ENCODE peak calls at places on chromosomes 11 and 22, in seven cellular contexts. S is transverse colon, N is uterus, D is HepG2, Z is body of pancreas, M is heart left ventricle, I is upper lobe of left lung. E is an unnamed sample. For H3K36me3, the result is how much of the 10 kb centered on the place peaks cover.

GRCh38 chr22:48057116-48057835 is 1294.8 kb downstream of the TBC1D22A start:
- DNase-seq in S (no peak), N (no peak), D (no peak), Z (no peak), M (no peak), I (no peak), E (no peak)

GRCh38 chr11:45879803-45880685 is 5.4 kb upstream of the MAPK8IP1 start:
- DNase-seq in S (no peak), N (peak), D (no peak), Z (no peak), M (no peak), I (no peak), E (no peak)

GRCh38 chr22:19643448-19644313 is 70.6 kb upstream of the SEPTIN5 start:
- DNase-seq in S (no peak), N (no peak), D (no peak), Z (no peak), M (no peak), I (no peak), E (no peak)

GRCh38 chr22:36027960-36028645 is 521 bp downstream of the RBFOX2 start:
- DNase-seq in S (peak), N (peak), D (no peak), Z (peak), M (no peak), I (no peak), E (peak)

GRCh38 chr11:91846002-91846401 is 378.6 kb upstream of the FAT3 start:
- DNase-seq in S (no peak), N (no peak), D (no peak), Z (no peak), M (no peak), I (no peak), E (no peak)

GRCh38 chr22:37260939-37261338 is 16.9 kb upstream of the RAC2 start:
- DNase-seq in S (peak), N (no peak), D (peak), Z (peak), M (peak), I (peak), E (no peak)

GRCh38 chr11:46248270-46249102 is 29.0 kb upstream of the CREB3L1 start:
- DNase-seq in S (no peak), N (no peak), D (peak), Z (no peak), M (no peak), I (no peak), E (no peak)

GRCh38 chr11:127493330-127493729 is 492.8 kb upstream of the KIRREL3 start:
- DNase-seq in S (no peak), N (no peak), D (no peak), Z (no peak), M (no peak), I (no peak), E (no peak)

GRCh38 chr11:3685923-3686322 is 14.7 kb upstream of the CHRNA10 start:
- DNase-seq in S (no peak), N (no peak), D (no peak), Z (no peak), M (no peak), I (peak), E (no peak)

GRCh38 chr22:41780714-41781507 is 19.6 kb upstream of the CCDC134 start:
- DNase-seq in S (peak), N (peak), D (peak), Z (no peak), M (peak), I (peak), E (peak)

GRCh38 chr11:90294526-90294925 is 71.7 kb upstream of the CHORDC1 start:
- DNase-seq in S (no peak), N (no peak), D (no peak), Z (no peak), M (no peak), I (no peak), E (no peak)

GRCh38 chr11:129268371-129268770 is 76.2 kb upstream of the ARHGAP32 start:
- DNase-seq in S (no peak), N (no peak), D (no peak), Z (no peak), M (no peak), I (no peak), E (no peak)

GRCh38 chr11:28842716-28843115 is 734.5 kb downstream of the METTL15 start:
- DNase-seq in S (no peak), N (no peak), D (no peak), Z (no peak), M (no peak), I (no peak), E (no peak)

GRCh38 chr11:125887373-125888324 is at the start of gene HYLS1:
- DNase-seq in S (peak), N (peak), D (peak), Z (peak), M (peak), I (peak), E (peak)

GRCh38 chr11:36385121-36385530 is 89.0 kb downstream of the PRR5L start:
- DNase-seq in S (no peak), N (no peak), D (no peak), Z (no peak), M (no peak), I (no peak), E (no peak)

GRCh38 chr11:123430736-123431356 is 777 bp downstream of the GRAMD1B start:
- DNase-seq in S (peak), N (no peak), D (no peak), Z (peak), M (peak), I (peak), E (no peak)

GRCh38 chr11:102476812-102477211 is 24.2 kb upstream of the TMEM123 start:
- DNase-seq in S (peak), N (no peak), D (peak), Z (peak), M (peak), I (peak), E (peak)

GRCh38 chr11:117145393-117145761 is 1.3 kb downstream of the PAFAH1B2 start:
- DNase-seq in S (peak), N (peak), D (peak), Z (no peak), M (no peak), I (no peak), E (no peak)

GRCh38 chr22:28711820-28712777 is 29.5 kb downstream of the CHEK2 start:
- DNase-seq in S (no peak), N (peak), D (peak), Z (no peak), M (no peak), I (no peak), E (no peak)

GRCh38 chr11:11629368-11629767 is 7.6 kb upstream of the GALNT18 start:
- DNase-seq in S (no peak), N (no peak), D (no peak), Z (no peak), M (no peak), I (no peak), E (no peak)

GRCh38 chr11:2564588-2565440 is 120.0 kb downstream of the KCNQ1 start:
- DNase-seq in S (no peak), N (no peak), D (no peak), Z (no peak), M (no peak), I (no peak), E (no peak)

GRCh38 chr22:45242778-45243191 is 2.1 kb upstream of the KIAA0930 start:
- DNase-seq in S (peak), N (no peak), D (peak), Z (peak), M (no peak), I (no peak), E (peak)

GRCh38 chr11:95296621-95297025 is 65.6 kb upstream of the SESN3 start:
- DNase-seq in S (no peak), N (no peak), D (no peak), Z (no peak), M (no peak), I (no peak), E (no peak)

GRCh38 chr22:48918585-48919186 is 909.0 kb downstream of the BRD1 start:
- DNase-seq in S (no peak), N (no peak), D (peak), Z (no peak), M (no peak), I (no peak), E (no peak)

GRCh38 chr11:61972796-61973602 is 5.6 kb upstream of the FTH1 start:
- DNase-seq in S (no peak), N (no peak), D (peak), Z (no peak), M (no peak), I (peak), E (peak)

GRCh38 chr11:2210366-2211112 is 38.9 kb upstream of the TH start:
- DNase-seq in S (peak), N (peak), D (no peak), Z (peak), M (peak), I (no peak), E (peak)

GRCh38 chr22:36136475-36136874 is 24.1 kb downstream of the APOL3 start:
- DNase-seq in S (no peak), N (no peak), D (no peak), Z (no peak), M (peak), I (no peak), E (no peak)

GRCh38 chr11:74702383-74703007 is 28.7 kb downstream of the CHRDL2 start:
- DNase-seq in S (peak), N (peak), D (peak), Z (peak), M (peak), I (peak), E (no peak)

GRCh38 chr11:128116447-128117240 is 470.7 kb downstream of the ETS1 start:
- DNase-seq in S (no peak), N (no peak), D (no peak), Z (no peak), M (no peak), I (no peak), E (no peak)

GRCh38 chr11:60859616-60860250 is 4.0 kb upstream of the PTGDR2 start:
- DNase-seq in S (no peak), N (no peak), D (no peak), Z (no peak), M (no peak), I (no peak), E (no peak)

GRCh38 chr22:44609589-44609988 is 92.4 kb upstream of the PRR5 start:
- DNase-seq in S (no peak), N (no peak), D (no peak), Z (no peak), M (no peak), I (no peak), E (no peak)

DNA sequence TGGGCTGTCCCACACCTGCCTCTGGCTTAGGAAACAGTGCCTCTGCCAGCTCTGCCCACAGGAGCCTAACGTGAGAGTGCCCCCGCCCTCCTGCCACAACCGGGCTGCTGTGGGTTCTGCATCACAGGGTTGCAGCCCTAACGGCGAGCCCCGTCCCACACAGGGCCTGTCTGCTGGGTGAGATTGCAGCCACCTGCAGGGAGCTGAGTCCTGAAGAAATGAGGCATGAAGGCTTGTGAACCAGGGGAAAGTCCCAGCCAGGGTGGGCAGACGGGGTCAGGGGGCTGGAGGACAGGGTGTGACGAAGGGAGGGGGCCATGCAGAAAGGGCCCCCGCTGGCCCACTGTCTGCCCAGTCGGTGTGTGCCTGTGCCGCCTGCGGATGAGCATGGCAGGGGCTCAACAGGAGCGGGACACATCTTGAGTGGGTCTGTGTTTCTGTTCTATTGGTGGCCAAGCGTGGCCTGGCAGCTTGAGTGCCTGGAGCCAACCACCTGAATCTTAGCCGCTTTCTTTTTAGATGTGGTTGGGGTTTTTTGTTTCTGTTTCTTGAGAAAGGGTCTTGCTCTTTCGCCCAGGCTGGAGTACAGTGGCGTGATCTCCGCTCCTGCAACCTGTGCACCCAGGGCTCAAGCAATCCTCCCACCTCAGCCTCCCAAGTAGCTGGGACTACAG is 38.9 kb downstream of the CTTN start:
- DNase-seq in S (no peak), N (no peak), D (no peak), Z (no peak), M (no peak), I (no peak), E (no peak)
- H3K36me3 ChIP-seq in S (under half), N (under half), D (half or more), Z (under half), M (half or more), I (half or more), E (under half)

DNA sequence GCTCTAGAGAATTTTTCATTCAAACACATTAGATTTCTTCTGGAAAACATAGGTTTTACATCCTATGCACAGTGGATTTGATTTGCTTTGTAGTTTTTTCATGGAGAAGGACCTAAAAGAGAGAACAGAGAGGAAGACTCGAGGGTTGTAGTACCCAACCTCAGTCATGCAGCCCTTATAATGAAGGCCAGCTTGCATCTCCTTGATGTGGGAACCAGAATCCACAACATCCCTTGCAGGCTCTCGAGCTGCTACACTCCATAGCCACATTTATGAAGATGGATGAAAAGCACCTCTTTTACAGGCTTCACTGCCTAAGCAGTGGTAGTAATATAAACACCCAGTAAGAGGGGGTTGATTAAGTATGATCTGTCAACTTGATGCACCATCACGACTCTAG is 9.5 kb upstream of the OR5B12 start:
- DNase-seq in S (no peak), N (no peak), D (no peak), Z (no peak), M (no peak), I (no peak), E (no peak)
- TF ChIP-seq POLR2A in S (no peak), N (no peak), D (no peak), Z (no peak), M (no peak), I (no peak), E (no peak)

GRCh38 chr22:18110194-18110943 is at the start of gene TUBA8:
- DNase-seq in S (peak), N (no peak), D (no peak), Z (peak), M (peak), I (no peak), E (no peak)
- H3K4me3 ChIP-seq in S (peak), N (peak), D (peak), Z (peak), M (peak), I (peak), E (peak)

GRCh38 chr22:23836281-23836680 is 2.5 kb downstream of the DERL3 start:
- DNase-seq in S (no peak), N (no peak), D (no peak), Z (no peak), M (peak), I (no peak), E (no peak)
- H3K36me3 ChIP-seq in S (under half), N (under half), D (under half), Z (under half), M (under half), I (under half), E (under half)

GRCh38 chr11:72824811-72825505 is 10.7 kb downstream of the ATG16L2 start:
- DNase-seq in S (no peak), N (no peak), D (no peak), Z (no peak), M (no peak), I (no peak), E (no peak)

GRCh38 chr11:72825661-72826060 is 11.4 kb downstream of the ATG16L2 start:
- DNase-seq in S (no peak), N (no peak), D (no peak), Z (no peak), M (no peak), I (no peak), E (no peak)

GRCh38 chr11:72823105-72823804 is 9.0 kb downstream of the ATG16L2 start:
- DNase-seq in S (no peak), N (peak), D (no peak), Z (no peak), M (no peak), I (no peak), E (no peak)

GRCh38 chr11:72821920-72822799 is 7.9 kb downstream of the ATG16L2 start:
- DNase-seq in S (peak), N (peak), D (peak), Z (peak), M (peak), I (peak), E (peak)

GRCh38 chr11:72824020-72824419 is 9.8 kb downstream of the ATG16L2 start:
- DNase-seq in S (no peak), N (no peak), D (no peak), Z (no peak), M (no peak), I (no peak), E (no peak)
- TF ChIP-seq POLR2A in S (no peak), N (no peak), D (no peak), Z (no peak), M (no peak), I (no peak), E (no peak)

GRCh38 chr11:85257837-85258236 is 369.3 kb downstream of the DLG2 start:
- DNase-seq in S (no peak), N (no peak), D (no peak), Z (no peak), M (no peak), I (no peak), E (no peak)

DNA sequence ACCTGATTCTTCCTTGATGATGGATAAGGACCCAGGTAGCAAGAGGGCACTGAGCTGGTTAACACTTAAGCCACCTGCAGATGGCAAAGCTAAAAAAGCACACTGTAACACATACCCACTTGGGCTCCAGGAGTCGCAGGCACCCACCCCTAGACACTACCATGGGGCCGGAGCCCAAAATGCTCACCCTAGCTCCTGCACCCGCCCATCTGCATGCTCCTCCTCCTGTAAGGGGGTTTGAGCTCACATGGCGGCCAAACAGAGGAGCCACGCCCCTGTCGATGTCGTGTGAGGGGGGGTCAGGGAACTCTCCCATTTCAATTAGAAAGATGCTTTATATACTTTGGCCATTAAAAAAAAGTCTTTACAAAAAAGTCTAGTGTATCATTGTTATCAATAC is 370.7 kb downstream of the DLG2 start:
- DNase-seq in S (no peak), N (no peak), D (no peak), Z (no peak), M (no peak), I (no peak), E (no peak)
- H3K4me3 ChIP-seq in S (no peak), N (no peak), D (no peak), Z (no peak), M (no peak), I (no peak), E (no peak)

GRCh38 chr11:770642-771616 is 6.4 kb downstream of the GATD1 start:
- DNase-seq in S (no peak), N (no peak), D (no peak), Z (no peak), M (no peak), I (no peak), E (no peak)

GRCh38 chr11:773425-773824 is 3.9 kb downstream of the GATD1 start:
- DNase-seq in S (no peak), N (no peak), D (no peak), Z (no peak), M (no peak), I (no peak), E (no peak)

GRCh38 chr11:769887-770641 is 7.2 kb downstream of the GATD1 start:
- DNase-seq in S (no peak), N (no peak), D (no peak), Z (no peak), M (no peak), I (no peak), E (no peak)

GRCh38 chr11:772429-773390 is 4.6 kb downstream of the GATD1 start:
- DNase-seq in S (no peak), N (no peak), D (no peak), Z (no peak), M (no peak), I (no peak), E (peak)

GRCh38 chr11:771617-772204 is 5.6 kb downstream of the GATD1 start:
- DNase-seq in S (no peak), N (no peak), D (no peak), Z (no peak), M (no peak), I (no peak), E (no peak)
- H3K36me3 ChIP-seq in S (under half), N (under half), D (under half), Z (under half), M (half or more), I (under half), E (under half)

GRCh38 chr11:22829231-22830081 is at the start of gene SVIP:
- DNase-seq in S (peak), N (peak), D (peak), Z (peak), M (peak), I (peak), E (peak)
- TF ChIP-seq POLR2A in S (peak), N (peak), D (peak), Z (peak), M (peak), I (peak), E (peak)

DNA sequence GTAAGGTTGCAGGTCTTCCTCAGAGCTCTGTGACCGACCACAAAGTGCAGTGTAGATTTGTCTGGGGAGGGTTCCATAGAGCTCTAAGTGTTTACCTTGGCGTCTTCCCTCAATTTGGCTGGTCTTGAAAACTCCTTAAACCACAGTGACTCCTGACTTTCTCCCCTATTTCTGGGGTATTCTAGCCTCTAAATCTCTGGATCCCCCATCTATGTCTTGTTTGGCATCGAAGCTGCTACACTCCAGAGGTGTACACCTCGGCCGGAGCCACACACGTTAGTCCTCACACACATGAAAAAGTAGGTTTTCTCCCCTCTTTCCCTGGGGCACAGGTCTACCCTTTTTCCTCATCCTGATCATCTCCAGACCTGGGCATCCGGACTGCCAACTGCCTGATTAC is 5.0 kb downstream of the POU2F3 start:
- DNase-seq in S (no peak), N (no peak), D (no peak), Z (no peak), M (no peak), I (no peak), E (no peak)
- H3K4me3 ChIP-seq in S (no peak), N (no peak), D (no peak), Z (no peak), M (no peak), I (no peak), E (no peak)

E was measured in breast epithelium.